ENCODE peak calls at places on chromosomes 12 and 14, in eight cellular contexts. U is sigmoid colon, Y is vagina, R is stomach, T is endothelial cell of umbilical vein, Z is HCT116, M is transverse colon, E is breast epithelium. I is an unnamed sample.

GRCh38 chr14:100662850-100663527 is 63.7 kb upstream of the DLK1 start:
- DNase-seq in R (peak), E (peak), Y (no peak), U (peak), M (peak), T (peak), Z (peak), I (peak)

GRCh38 chr12:71159260-71159659 is 1.5 kb upstream of the TSPAN8 start:
- DNase-seq in Z (no peak), Y (no peak), E (no peak), T (no peak), U (no peak), M (no peak), R (no peak), I (no peak)

GRCh38 chr12:57554897-57555296 is 5.1 kb downstream of the KIF5A start:
- DNase-seq in U (no peak), T (no peak), R (no peak), M (no peak), E (no peak), Y (no peak), Z (no peak), I (no peak)

GRCh38 chr12:110042260-110042659 is 6.1 kb downstream of the C12orf76 start:
- DNase-seq in M (no peak), T (no peak), U (no peak), Y (no peak), R (no peak), E (no peak), Z (no peak), I (no peak)

GRCh38 chr12:11822071-11822818 is 172.8 kb downstream of the ETV6 start:
- DNase-seq in U (no peak), T (peak), Y (no peak), M (peak), Z (no peak), E (no peak), R (peak), I (no peak)

GRCh38 chr12:93427779-93428564 is 13.8 kb downstream of the UBE2N start:
- DNase-seq in M (no peak), T (no peak), Z (no peak), E (no peak), Y (no peak), U (no peak), R (no peak), I (no peak)

GRCh38 chr14:97180304-97181200 is 383.4 kb downstream of the VRK1 start:
- DNase-seq in T (no peak), E (no peak), Y (no peak), R (no peak), M (no peak), Z (peak), U (no peak), I (no peak)

GRCh38 chr12:19783547-19784444 is 344.5 kb downstream of the AEBP2 start:
- DNase-seq in Z (no peak), R (no peak), T (no peak), U (no peak), M (no peak), E (no peak), Y (no peak), I (no peak)

GRCh38 chr14:101473045-101473729 is 88.1 kb upstream of the DIO3 start:
- DNase-seq in Y (peak), Z (no peak), T (no peak), U (peak), M (no peak), E (no peak), R (peak), I (no peak)

GRCh38 chr12:92543872-92544271 is 158.9 kb upstream of the PLEKHG7 start:
- DNase-seq in E (no peak), R (no peak), Y (no peak), T (peak), Z (no peak), U (no peak), M (no peak), I (no peak)

GRCh38 chr14:59028476-59029202 is 159.8 kb upstream of the DAAM1 start:
- DNase-seq in R (peak), U (peak), M (peak), E (no peak), Y (no peak), T (peak), Z (peak), I (peak)

GRCh38 chr12:92021665-92022033 is 124.0 kb downstream of the BTG1 start:
- DNase-seq in U (no peak), M (no peak), T (no peak), E (no peak), R (no peak), Z (no peak), Y (no peak), I (no peak)

GRCh38 chr12:124321040-124321481 is 26.2 kb downstream of the RFLNA start:
- DNase-seq in T (peak), U (no peak), R (peak), M (peak), Y (no peak), E (no peak), Z (no peak), I (peak)

GRCh38 chr14:105878125-105878524 is 351.7 kb downstream of the TMEM121 start:
- DNase-seq in U (peak), Z (no peak), Y (no peak), T (no peak), R (peak), E (no peak), M (no peak), I (no peak)

GRCh38 chr12:58765653-58766554 is 154.4 kb downstream of the LRIG3 start:
- DNase-seq in E (no peak), M (no peak), U (no peak), Z (no peak), Y (no peak), R (no peak), T (no peak), I (no peak)

DNA sequence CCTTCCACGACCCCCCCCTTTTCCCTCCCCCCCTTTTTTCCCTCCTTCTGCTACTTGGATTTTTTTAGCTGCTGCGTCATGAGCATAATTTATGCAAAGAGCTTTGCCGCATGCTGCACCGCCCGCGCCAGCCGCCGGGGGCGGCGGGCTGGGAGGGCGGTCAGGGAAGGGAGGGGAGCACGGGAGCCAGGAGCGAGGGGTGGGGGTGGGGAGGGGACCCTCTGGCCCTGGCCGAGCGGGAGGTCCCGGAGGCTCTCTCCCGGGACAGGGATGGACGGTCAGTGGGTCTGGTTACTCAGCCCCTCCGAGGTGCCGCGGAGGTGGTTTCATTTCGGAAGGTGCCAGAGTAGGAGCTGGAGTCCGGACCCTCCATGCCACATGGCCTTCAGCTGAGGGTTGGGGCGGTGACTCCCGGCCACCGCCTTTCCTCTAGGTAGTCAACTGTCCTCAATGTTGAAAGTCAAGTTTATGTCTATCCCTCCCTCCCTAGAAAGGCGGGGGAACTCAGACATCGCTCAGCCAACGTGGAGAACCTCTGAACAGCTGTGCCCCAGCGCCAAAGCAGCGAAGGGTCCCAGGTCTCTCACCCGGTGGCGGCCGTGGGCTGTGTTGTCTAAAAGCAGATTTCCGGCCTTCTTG is at the start of gene POU6F1:
- DNase-seq in M (peak), E (peak), T (peak), U (peak), Z (peak), Y (no peak), R (peak), I (peak)
- TF ChIP-seq POLR2A in M (peak), E (no peak), T (peak), U (no peak), Z (peak), Y (peak), R (no peak), I (peak)

GRCh38 chr14:54343276-54344121 is 53.3 kb upstream of the CDKN3 start:
- DNase-seq in Z (no peak), M (no peak), Y (no peak), U (no peak), R (no peak), E (no peak), T (peak), I (no peak)
- TF ChIP-seq POLR2AphosphoS5 in Z (no peak), M (no peak), Y (peak), U (no peak), R (no peak), E (no peak), T (no peak), I (no peak)

GRCh38 chr12:2794736-2795289 is at the start of gene FKBP4:
- DNase-seq in M (peak), T (peak), Y (peak), Z (peak), R (peak), E (peak), U (peak), I (peak)
- TF ChIP-seq POLR2A in M (peak), T (peak), Y (peak), Z (peak), R (no peak), E (peak), U (peak), I (no peak)

GRCh38 chr14:78566017-78566858 is 396.1 kb downstream of the NRXN3 start:
- DNase-seq in M (peak), U (peak), Y (no peak), R (peak), Z (peak), T (peak), E (peak), I (peak)

GRCh38 chr14:78567343-78567742 is 397.2 kb downstream of the NRXN3 start:
- DNase-seq in Y (no peak), U (no peak), Z (no peak), R (no peak), E (no peak), M (no peak), T (peak), I (no peak)

DNA sequence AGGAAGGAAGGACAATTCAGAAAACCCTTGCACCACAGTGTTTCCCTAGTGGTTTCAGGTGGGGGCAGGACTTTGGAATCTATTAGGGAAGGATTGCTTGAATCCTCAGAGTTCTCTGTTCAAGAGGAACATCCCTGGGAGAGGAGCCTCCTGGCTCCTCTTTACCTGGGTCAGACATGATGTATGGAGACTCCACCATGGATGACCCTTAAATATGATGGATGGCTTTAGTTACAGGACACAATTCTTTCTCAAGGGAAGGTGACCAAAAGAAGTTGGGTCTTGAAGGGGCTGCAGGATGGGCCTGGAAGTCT is 396.6 kb downstream of the NRXN3 start:
- DNase-seq in M (no peak), R (no peak), T (no peak), U (no peak), Y (no peak), Z (no peak), E (no peak), I (no peak)
- TF ChIP-seq POLR2AphosphoS5 in M (no peak), R (no peak), T (no peak), U (no peak), Y (no peak), Z (no peak), E (no peak), I (no peak)

DNA sequence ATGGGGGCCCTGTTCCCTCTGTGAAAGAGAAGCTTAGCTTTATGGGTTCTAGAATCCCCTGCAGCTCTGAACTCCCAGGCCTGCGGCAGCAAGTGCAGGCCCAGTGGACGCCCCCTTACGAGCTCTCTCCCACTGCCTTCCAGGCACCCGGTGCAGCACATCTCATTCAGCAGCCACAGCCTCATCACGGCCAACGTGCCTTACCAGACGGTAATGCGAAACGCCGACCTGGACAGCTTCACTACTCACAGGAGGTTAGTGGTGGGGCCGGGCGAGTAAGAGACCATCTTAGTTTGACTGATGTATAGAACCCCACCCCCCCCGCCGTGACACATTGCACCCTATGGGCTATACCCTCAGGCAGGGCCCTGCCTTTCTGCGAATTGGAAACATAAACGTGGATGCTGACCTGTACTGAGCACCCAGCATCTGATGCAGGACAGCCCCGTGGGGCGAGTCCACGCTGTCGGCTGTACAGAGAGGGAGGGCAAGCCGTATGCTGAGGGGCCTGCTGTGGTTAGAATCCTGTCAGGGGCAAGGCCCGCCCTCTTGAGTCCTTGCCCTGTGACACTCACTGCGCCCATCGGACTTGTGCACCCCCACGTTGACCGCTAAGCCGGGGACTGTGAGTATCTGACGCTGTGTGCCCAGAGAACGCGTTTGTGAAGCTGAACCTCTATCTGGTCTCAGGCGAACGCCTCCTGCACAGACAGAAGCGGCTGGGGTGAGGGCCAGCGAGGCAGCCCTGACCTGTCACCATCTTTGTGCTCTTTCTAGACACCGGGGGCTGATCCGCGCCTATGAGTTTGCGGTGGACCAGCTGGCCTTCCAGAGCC is 71.7 kb downstream of the TESC start:
- DNase-seq in T (no peak), E (peak), Z (no peak), R (peak), M (no peak), U (peak), Y (no peak), I (no peak)
- TF ChIP-seq POLR2A in T (no peak), E (no peak), Z (no peak), R (no peak), M (no peak), U (no peak), Y (no peak), I (no peak)

DNA sequence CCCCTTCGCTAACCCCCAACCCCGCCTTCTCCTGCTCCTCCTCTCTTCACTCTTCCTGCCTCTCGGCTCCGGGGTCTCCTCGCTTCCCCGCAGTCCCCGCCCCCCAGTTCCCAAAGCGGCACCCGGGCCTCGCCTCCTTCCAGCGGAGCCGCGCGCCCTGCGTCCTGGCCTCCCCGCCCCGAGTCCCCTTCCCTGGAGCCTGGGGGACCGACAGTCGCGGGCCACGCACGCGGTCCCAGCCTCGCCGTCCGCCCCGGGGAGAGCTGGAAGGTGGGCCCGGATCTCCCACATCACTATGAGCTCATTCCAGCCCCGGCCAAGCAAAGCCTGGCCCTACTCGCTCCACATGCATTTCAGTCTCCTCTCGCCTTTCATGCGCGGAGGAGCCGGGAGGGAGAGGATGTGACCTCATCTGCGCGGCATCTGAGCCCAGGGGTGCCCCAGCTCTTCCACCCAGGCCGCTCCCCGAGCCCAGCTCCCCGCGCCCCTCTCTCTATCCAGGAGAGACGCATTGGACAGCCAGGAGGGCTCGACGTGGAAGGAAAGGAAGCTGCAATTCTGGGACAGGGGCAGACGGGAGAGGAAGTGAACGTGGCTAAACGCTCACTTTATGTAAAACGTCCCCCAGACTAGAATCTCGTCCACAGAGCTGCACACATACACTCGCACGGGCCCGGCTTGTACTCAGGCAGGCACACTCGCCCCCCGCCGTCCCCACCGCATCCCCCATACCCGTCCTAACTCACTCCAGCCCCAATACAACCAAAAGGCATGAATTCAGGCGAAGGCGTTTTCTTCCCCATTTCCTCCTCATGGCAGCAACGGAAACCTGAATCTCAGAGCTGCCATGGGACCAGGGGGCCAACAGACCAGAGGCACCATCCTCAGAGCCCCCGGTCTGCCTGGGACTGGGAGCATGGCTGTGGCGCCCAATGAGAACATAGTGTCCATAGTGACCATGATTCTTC is 108.7 kb upstream of the CCND2 start:
- DNase-seq in T (peak), M (peak), Y (no peak), E (peak), Z (no peak), R (peak), U (peak), I (peak)
- TF ChIP-seq POLR2AphosphoS5 in T (no peak), M (peak), Y (no peak), E (no peak), Z (no peak), R (no peak), U (no peak), I (peak)

GRCh38 chr12:89935850-89936249 is 227.2 kb upstream of the ATP2B1 start:
- DNase-seq in Y (no peak), R (no peak), T (no peak), M (no peak), U (no peak), Z (no peak), E (no peak), I (no peak)
- TF ChIP-seq POLR2A in Y (no peak), R (no peak), T (no peak), M (no peak), U (no peak), Z (no peak), E (no peak), I (no peak)

I was measured in GM12891.